ENCODE peak calls at places on chromosomes 3 and 15, in seven cellular contexts. I is iPS DF 6.9; E is foreskin fibroblast; G is GM12892; X is Right ventricle myocardium superior; Q is occipital lobe; A is naive thymus-derived CD8-positive, alpha-beta T cell. V is an unnamed sample.
A peak's percentile ranks its signal among the peaks of the same experiment; 100 is the strongest.

GRCh38 chr3:33360136-33360825 is 79.9 kb downstream of the UBP1 start:
- DNase-seq in Q (no peak), X (no peak), I (no peak), A (no peak), E (peak; percentile 75), G (no peak), V (no peak)

GRCh38 chr3:8997151-8997550 is 33.9 kb upstream of the RAD18 start:
- DNase-seq in I (no peak), G (no peak), A (no peak), X (no peak), Q (no peak), E (no peak), V (no peak)

GRCh38 chr3:126083511-126083912 is 412 bp downstream of the SLC41A3 start:
- DNase-seq in E (peak; percentile 29), Q (no peak), X (peak; percentile 65), G (peak; percentile 64), A (no peak), I (no peak), V (peak; percentile 62)

GRCh38 chr3:101179637-101180036 is 140.7 kb downstream of the IMPG2 start:
- DNase-seq in Q (no peak), I (no peak), G (no peak), E (peak; percentile 83), A (no peak), X (no peak), V (no peak)

GRCh38 chr15:60799885-60800728 is 321.2 kb upstream of the ICE2 start:
- DNase-seq in E (peak; percentile 34), A (no peak), G (no peak), X (no peak), I (no peak), Q (no peak), V (no peak)

GRCh38 chr3:141619450-141619849 is 118.6 kb upstream of the RNF7 start:
- DNase-seq in Q (no peak), A (no peak), X (no peak), G (no peak), E (no peak), I (no peak), V (no peak)

GRCh38 chr15:42130246-42130986 is 26.0 kb downstream of the PLA2G4F start:
- DNase-seq in A (no peak), G (no peak), E (no peak), I (no peak), X (no peak), Q (no peak), V (no peak)

GRCh38 chr3:48945856-48946549 is 27.4 kb downstream of the ARIH2 start:
- DNase-seq in X (no peak), G (no peak), Q (no peak), I (no peak), A (no peak), E (no peak), V (no peak)